ENCODE peak calls at places on chromosomes 7 and 10, in eight cellular contexts. T is activated CD4-positive, CD25-positive, alpha-beta regulatory T cell; Z is activated CD8-positive, alpha-beta memory T cell treated with anti-CD3 and anti-CD28 coated beads for 24 hours; G is AG04450; F is fibroblast of gingiva; W is GM13977; A is stimulated activated CD4-positive, alpha-beta T cell treated with anti-CD3 and anti-CD28 coated beads, Interleukin-2, amount 100 ng/mL, for 4 hours; R is GM10248. P is an unnamed sample.

GRCh38 chr7:96127746-96128145 is 194.2 kb downstream of the SLC25A13 start:
- DNase-seq in W (no peak), Z (no peak), F (no peak), T (no peak), R (no peak), A (no peak), G (no peak), P (no peak)

GRCh38 chr10:70296406-70296899 is 12.6 kb upstream of the NPFFR1 start:
- DNase-seq in A (no peak), F (peak; percentile 93), G (peak; percentile 73), Z (no peak), W (no peak), R (no peak), T (no peak), P (no peak)

GRCh38 chr10:71727429-71728217 is 8.0 kb upstream of the C10orf105 start:
- DNase-seq in A (peak; percentile 70), F (peak; percentile 49), T (peak; percentile 51), R (peak; percentile 77), Z (peak; percentile 86), G (no peak), W (peak; percentile 81), P (peak; percentile 81)

GRCh38 chr7:74042746-74043522 is 15.0 kb downstream of the ELN start:
- DNase-seq in A (no peak), Z (no peak), T (no peak), G (no peak), F (no peak), R (no peak), W (no peak), P (no peak)

GRCh38 chr10:26869528-26869927 is 8.8 kb upstream of the ABI1 start:
- DNase-seq in T (no peak), G (no peak), W (no peak), A (peak; percentile 3), Z (no peak), F (no peak), R (no peak), P (no peak)

GRCh38 chr10:43963379-43963778 is 314.7 kb upstream of the ZNF32 start:
- DNase-seq in A (no peak), G (no peak), Z (peak; percentile 13), R (no peak), F (no peak), W (no peak), T (no peak), P (no peak)

GRCh38 chr7:102304668-102305067 is 18.0 kb downstream of the SH2B2 start:
- DNase-seq in R (no peak), G (no peak), T (no peak), A (no peak), Z (no peak), F (no peak), W (no peak), P (no peak)

GRCh38 chr10:27912241-27912640 is 86.6 kb downstream of the ODAD2 start:
- DNase-seq in F (peak; percentile 50), T (no peak), W (no peak), G (no peak), R (no peak), A (no peak), Z (no peak), P (no peak)

GRCh38 chr7:154841731-154842331 is 161.1 kb downstream of the PAXIP1 start:
- DNase-seq in F (no peak), R (no peak), W (no peak), T (no peak), G (no peak), Z (no peak), A (no peak), P (no peak)

GRCh38 chr7:17601921-17602320 is 303.5 kb downstream of the AHR start:
- DNase-seq in R (no peak), T (no peak), Z (no peak), A (no peak), W (no peak), G (no peak), F (no peak), P (no peak)

GRCh38 chr10:74231375-74231774 is 80.4 kb downstream of the ADK start:
- DNase-seq in Z (no peak), T (no peak), F (peak; percentile 18), W (no peak), G (no peak), A (no peak), R (no peak), P (no peak)

GRCh38 chr10:71661060-71661622 is 58.4 kb downstream of the C10orf105 start:
- DNase-seq in W (no peak), F (no peak), Z (no peak), G (no peak), T (no peak), A (no peak), R (no peak), P (no peak)

GRCh38 chr10:92757066-92757716 is 67.4 kb downstream of the HHEX start:
- DNase-seq in A (no peak), W (peak; percentile 64), R (peak; percentile 75), Z (no peak), G (peak; percentile 63), T (no peak), F (peak; percentile 81), P (peak; percentile 75)

GRCh38 chr7:8035647-8036518 is 67.3 kb downstream of the GLCCI1 start:
- DNase-seq in Z (no peak), R (no peak), W (no peak), T (no peak), A (no peak), G (peak; percentile 20), F (peak; percentile 47), P (no peak)

GRCh38 chr7:37786741-37787569 is 61.4 kb upstream of the NME8 start:
- DNase-seq in F (no peak), T (no peak), G (no peak), W (peak; percentile 34), Z (no peak), R (peak; percentile 32), A (no peak), P (peak; percentile 74)

GRCh38 chr10:79444243-79445119 is 943 bp downstream of the ZCCHC24 start:
- DNase-seq in F (peak; percentile 93), Z (peak; percentile 78), R (peak; percentile 63), G (no peak), W (peak; percentile 63), A (peak; percentile 22), T (peak; percentile 5), P (peak; percentile 43)

GRCh38 chr7:44415047-44415446 is 75.4 kb downstream of the NUDCD3 start:
- DNase-seq in W (no peak), T (no peak), G (no peak), A (no peak), Z (no peak), F (no peak), R (no peak), P (no peak)

GRCh38 chr7:151754142-151754590 is 122.7 kb downstream of the PRKAG2 start:
- DNase-seq in A (no peak), W (peak; percentile 70), R (peak; percentile 64), G (peak; percentile 98), T (no peak), F (peak; percentile 98), Z (no peak), P (peak; percentile 31)

GRCh38 chr10:27153855-27154198 is 357 bp downstream of the YME1L1 start:
- DNase-seq in T (no peak), F (no peak), R (no peak), A (no peak), G (no peak), W (peak; percentile 20), Z (no peak), P (no peak)

GRCh38 chr7:65840446-65840845 is 32.4 kb upstream of the VKORC1L1 start:
- DNase-seq in R (peak; percentile 45), Z (no peak), F (no peak), G (no peak), T (no peak), W (no peak), A (no peak), P (peak; percentile 8)

GRCh38 chr7:151491859-151492258 is 27.8 kb downstream of the RHEB start:
- DNase-seq in W (no peak), A (no peak), R (no peak), T (no peak), Z (no peak), G (peak; percentile 54), F (peak; percentile 79), P (no peak)

GRCh38 chr10:42933454-42934340 is 143.2 kb upstream of the RET start:
- DNase-seq in W (no peak), A (peak; percentile 37), Z (peak; percentile 70), G (no peak), T (no peak), F (no peak), R (no peak), P (no peak)

GRCh38 chr10:132355297-132355696 is 23.3 kb downstream of the LRRC27 start:
- DNase-seq in F (no peak), R (no peak), G (no peak), A (no peak), Z (no peak), T (no peak), W (no peak), P (no peak)

P was measured in GM06990.